ENCODE peak calls at places on chromosomes 2 and 18, in four cellular contexts. H, A, D and F are unnamed samples.

GRCh38 chr2:165238295-165238694 is 919 bp upstream of the SCN2A start:
- DNase-seq in H (no peak), A (no peak), D (no peak), F (no peak)

GRCh38 chr2:201130524-201131186 is 14.7 kb downstream of the CFLAR start:
- DNase-seq in H (no peak), A (peak; percentile 31), D (no peak), F (no peak)

GRCh38 chr18:35040638-35040987 is 600 bp upstream of the MAPRE2 start:
- DNase-seq in H (no peak), A (no peak), D (no peak), F (no peak)

GRCh38 chr2:235605999-235606715 is 112.3 kb downstream of the AGAP1 start:
- DNase-seq in H (no peak), A (no peak), D (no peak), F (no peak)

GRCh38 chr2:206230060-206230890 is 44.2 kb upstream of the ZDBF2 start:
- DNase-seq in H (no peak), A (no peak), D (no peak), F (no peak)

GRCh38 chr2:65576861-65577601 is 144.6 kb upstream of the SPRED2 start:
- DNase-seq in H (no peak), A (no peak), D (no peak), F (no peak)

GRCh38 chr2:191171708-191172355 is 21.0 kb upstream of the STAT4 start:
- DNase-seq in H (no peak), A (no peak), D (no peak), F (no peak)

GRCh38 chr2:121185571-121186074 is 99.4 kb downstream of the TFCP2L1 start:
- DNase-seq in H (peak; percentile 30), A (no peak), D (no peak), F (no peak)

GRCh38 chr2:9268310-9269081 is 61.9 kb downstream of the ASAP2 start:
- DNase-seq in H (no peak), A (no peak), D (no peak), F (no peak)

GRCh38 chr2:159622966-159623365 is 6.6 kb upstream of the BAZ2B start:
- DNase-seq in H (no peak), A (no peak), D (no peak), F (no peak)

GRCh38 chr2:9778012-9778411 is 65.3 kb upstream of the TAF1B start:
- DNase-seq in H (no peak), A (no peak), D (no peak), F (no peak)

GRCh38 chr2:69482471-69482870 is 45.2 kb upstream of the NFU1 start:
- DNase-seq in H (no peak), A (no peak), D (no peak), F (no peak)

GRCh38 chr2:176093145-176093888 is 796 bp downstream of the HOXD13 start:
- DNase-seq in H (no peak), A (no peak), D (no peak), F (no peak)

GRCh38 chr2:104068665-104069064 is 785.2 kb upstream of the POU3F3 start:
- DNase-seq in H (no peak), A (no peak), D (no peak), F (no peak)

GRCh38 chr2:203484266-203485112 is 50.6 kb downstream of the RAPH1 start:
- DNase-seq in H (peak; percentile 26), A (peak; percentile 33), D (no peak), F (peak; percentile 20)

GRCh38 chr2:240214790-240215675 is 74.6 kb upstream of the OTOS start:
- DNase-seq in H (no peak), A (no peak), D (no peak), F (no peak)

GRCh38 chr2:49928541-49928940 is 774.2 kb upstream of the FSHR start:
- DNase-seq in H (no peak), A (no peak), D (no peak), F (no peak)

GRCh38 chr18:78884502-78884901 is 95.1 kb upstream of the SALL3 start:
- DNase-seq in H (no peak), A (no peak), D (no peak), F (no peak)

GRCh38 chr2:207768891-207769596 is 662 bp downstream of the FZD5 start:
- DNase-seq in H (no peak), A (no peak), D (peak; percentile 53), F (no peak)

GRCh38 chr2:43882312-43882711 is 43.5 kb downstream of the ABCG8 start:
- DNase-seq in H (no peak), A (no peak), D (no peak), F (no peak)

GRCh38 chr18:27411911-27412310 is 226.8 kb upstream of the CHST9 start:
- DNase-seq in H (no peak), A (no peak), D (no peak), F (no peak)

GRCh38 chr2:62774555-62775366 is 69.2 kb downstream of the EHBP1 start:
- DNase-seq in H (no peak), A (no peak), D (no peak), F (no peak)

GRCh38 chr2:5589183-5589582 is 103.0 kb upstream of the SOX11 start:
- DNase-seq in H (no peak), A (no peak), D (no peak), F (no peak)

GRCh38 chr2:165825041-165825440 is 31.0 kb upstream of the GALNT3 start:
- DNase-seq in H (no peak), A (no peak), D (peak; percentile 66), F (no peak)

GRCh38 chr2:17792515-17792914 is 23.7 kb upstream of the MSGN1 start:
- DNase-seq in H (no peak), A (no peak), D (no peak), F (no peak)

GRCh38 chr18:63444567-63444966 is 22.3 kb upstream of the VPS4B start:
- DNase-seq in H (no peak), A (no peak), D (no peak), F (no peak)

GRCh38 chr2:138752231-138752956 is 27.8 kb downstream of the NXPH2 start:
- DNase-seq in H (no peak), A (no peak), D (no peak), F (no peak)

GRCh38 chr2:199764273-199764800 is 86.7 kb downstream of the FTCDNL1 start:
- DNase-seq in H (no peak), A (no peak), D (no peak), F (no peak)

GRCh38 chr2:58973831-58974281 is 732.7 kb upstream of the FANCL start:
- DNase-seq in H (no peak), A (no peak), D (peak; percentile 82), F (no peak)

GRCh38 chr2:163341426-163341825 is 394.4 kb downstream of the FIGN start:
- DNase-seq in H (no peak), A (no peak), D (no peak), F (no peak)

GRCh38 chr2:96531872-96532505 is 4.6 kb upstream of the ARID5A start:
- DNase-seq in H (peak; percentile 37), A (peak; percentile 89), D (peak; percentile 84), F (peak; percentile 83)

GRCh38 chr2:223416826-223417610 is 185.1 kb downstream of the SCG2 start:
- DNase-seq in H (no peak), A (no peak), D (no peak), F (no peak)

GRCh38 chr2:195026261-195026660 is 630.8 kb upstream of the SLC39A10 start:
- DNase-seq in H (no peak), A (no peak), D (no peak), F (no peak)

GRCh38 chr2:8590940-8591339 is 90.9 kb upstream of the ID2 start:
- DNase-seq in H (no peak), A (no peak), D (no peak), F (no peak)

GRCh38 chr2:74553892-74554820 is at the start of the genes DOK1 and LOXL3:
- DNase-seq in H (peak; percentile 76), A (peak; percentile 70), D (peak; percentile 82), F (peak; percentile 69)

GRCh38 chr2:44759823-44760222 is 181.7 kb upstream of the SIX3 start:
- DNase-seq in H (no peak), A (no peak), D (no peak), F (no peak)

GRCh38 chr2:31397099-31397498 is 17.4 kb downstream of the XDH start:
- DNase-seq in H (peak; percentile 28), A (no peak), D (no peak), F (no peak)

GRCh38 chr2:1876352-1876751 is 132.0 kb upstream of the PXDN start:
- DNase-seq in H (no peak), A (no peak), D (no peak), F (no peak)